ENCODE peak calls at places on chromosomes 5 and 9, in seven cellular contexts. O is breast epithelium; Z is transverse colon; U is astrocyte; V is CD8-positive, alpha-beta memory T cell; Y is body of pancreas; H is fibroblast of lung. K is an unnamed sample. For H3K4me1, the result is how much of the 10 kb centered on the place peaks cover.

GRCh38 chr9:105073147-105073546 is 145.2 kb upstream of the ABCA1 start:
- DNase-seq in Z (no peak), V (no peak), O (no peak), Y (no peak), U (no peak), H (peak), K (no peak)

GRCh38 chr5:66222455-66222854 is 78.4 kb downstream of the SREK1 start:
- DNase-seq in Z (no peak), H (no peak), V (no peak), U (no peak), O (no peak), Y (no peak), K (no peak)

GRCh38 chr5:153402550-153402949 is 87.9 kb upstream of the GRIA1 start:
- DNase-seq in O (no peak), U (peak), H (no peak), V (no peak), Y (no peak), Z (no peak), K (no peak)

GRCh38 chr9:112921549-112921948 is 30.9 kb upstream of the SLC46A2 start:
- DNase-seq in U (peak), V (no peak), H (peak), O (no peak), Y (no peak), Z (no peak), K (no peak)

GRCh38 chr9:78539904-78540303 is 243.0 kb downstream of the PSAT1 start:
- DNase-seq in Z (no peak), Y (no peak), H (peak), U (peak), O (no peak), V (no peak), K (no peak)

GRCh38 chr5:57316798-57317327 is 143.0 kb downstream of the GPBP1 start:
- DNase-seq in U (peak), Y (no peak), O (no peak), V (no peak), H (peak), Z (peak), K (no peak)

GRCh38 chr5:90546216-90546837 is 12.3 kb upstream of the ADGRV1 start:
- DNase-seq in Z (no peak), U (no peak), H (no peak), O (no peak), Y (no peak), V (no peak), K (no peak)

GRCh38 chr5:17238521-17239041 is 21.1 kb downstream of the BASP1 start:
- DNase-seq in O (no peak), H (peak), U (peak), Y (no peak), Z (no peak), V (no peak), K (no peak)

GRCh38 chr9:113634597-113635515 is 171.3 kb downstream of the RGS3 start:
- DNase-seq in O (peak), H (peak), Y (peak), U (no peak), V (no peak), Z (no peak), K (no peak)

GRCh38 chr9:133433351-133433843 is 11.2 kb downstream of the ADAMTS13 start:
- DNase-seq in O (no peak), H (no peak), Z (no peak), V (no peak), Y (no peak), U (no peak), K (no peak)

GRCh38 chr5:65778126-65778525 is 56.1 kb downstream of the NLN start:
- DNase-seq in O (no peak), V (no peak), H (no peak), U (no peak), Z (no peak), Y (no peak), K (no peak)

GRCh38 chr9:19221326-19221725 is 9.2 kb upstream of the DENND4C start:
- DNase-seq in H (no peak), O (no peak), Y (no peak), Z (no peak), U (no peak), V (no peak), K (no peak)

GRCh38 chr9:134981001-134981400 is 63.3 kb upstream of the FCN1 start:
- DNase-seq in O (peak), H (no peak), Y (no peak), Z (no peak), U (no peak), V (no peak), K (no peak)

GRCh38 chr5:34682926-34683623 is 26.9 kb downstream of the RAI14 start:
- DNase-seq in Y (peak), O (no peak), V (no peak), Z (peak), H (no peak), U (peak), K (no peak)
- H3K4me1 ChIP-seq in Y (under half), O (under half), V (under half), Z (under half), H (under half), U (half or more), K (under half)

GRCh38 chr9:32672478-32672877 is 37.0 kb upstream of the TAF1L start:
- DNase-seq in O (no peak), U (peak), Y (no peak), V (no peak), H (no peak), Z (no peak), K (no peak)
- H3K4me1 ChIP-seq in O (under half), U (under half), Y (under half), V (under half), H (under half), Z (under half), K (under half)

GRCh38 chr5:73692981-73693380 is 67.0 kb downstream of the ARHGEF28 start:
- DNase-seq in Y (no peak), O (no peak), Z (no peak), H (no peak), U (no peak), V (no peak), K (no peak)

GRCh38 chr5:73692166-73692640 is 66.2 kb downstream of the ARHGEF28 start:
- DNase-seq in Y (no peak), U (peak), O (no peak), Z (no peak), H (peak), V (no peak), K (no peak)

GRCh38 chr5:73691301-73691700 is 65.3 kb downstream of the ARHGEF28 start:
- DNase-seq in Y (no peak), Z (no peak), H (no peak), U (peak), V (no peak), O (no peak), K (no peak)

GRCh38 chr5:73687357-73687756 is 61.4 kb downstream of the ARHGEF28 start:
- DNase-seq in O (no peak), Y (no peak), H (no peak), V (no peak), Z (no peak), U (no peak), K (no peak)

GRCh38 chr5:73690015-73690414 is 64.0 kb downstream of the ARHGEF28 start:
- DNase-seq in Y (no peak), O (no peak), V (no peak), Z (no peak), U (no peak), H (no peak), K (no peak)
- H3K4me1 ChIP-seq in Y (under half), O (under half), V (under half), Z (under half), U (under half), H (under half), K (under half)

GRCh38 chr5:150153957-150154617 is 1.6 kb downstream of the PDGFRB start:
- DNase-seq in H (peak), U (peak), V (no peak), Z (no peak), Y (no peak), O (no peak), K (no peak)
- H3K4me1 ChIP-seq in H (under half), U (half or more), V (under half), Z (under half), Y (under half), O (under half), K (under half)

K was measured in mucosa of descending colon.